ENCODE peak calls at places on chromosomes 1 and 21, in four cellular contexts. One of them, this sample, is unnamed.

GRCh38 chr1:155976913-155977606 is 1.3 kb downstream of the ARHGEF2 start:
- DNase-seq in SK-MEL-5: no peak
- DNase-seq in upper lobe of right lung: no peak
- DNase-seq in Caki2: no peak
- DNase-seq in this sample: peak; percentile 43

GRCh38 chr1:201538618-201539551 is at the start of gene NAV1:
- DNase-seq in SK-MEL-5: peak; percentile 60
- DNase-seq in upper lobe of right lung: peak; percentile 77
- DNase-seq in Caki2: peak; percentile 95
- DNase-seq in this sample: peak; percentile 74

GRCh38 chr1:81607886-81608285 is 192.8 kb upstream of the ADGRL2 start:
- DNase-seq in SK-MEL-5: no peak
- DNase-seq in upper lobe of right lung: no peak
- DNase-seq in Caki2: no peak
- DNase-seq in this sample: no peak

GRCh38 chr1:228109962-228110488 is 926 bp upstream of the MRPL55 start:
- DNase-seq in SK-MEL-5: no peak
- DNase-seq in upper lobe of right lung: no peak
- DNase-seq in Caki2: no peak
- DNase-seq in this sample: no peak

GRCh38 chr1:162159515-162159914 is 90.0 kb downstream of the NOS1AP start:
- DNase-seq in SK-MEL-5: no peak
- DNase-seq in upper lobe of right lung: no peak
- DNase-seq in Caki2: no peak
- DNase-seq in this sample: no peak

GRCh38 chr1:203300441-203301330 is 4.6 kb upstream of the BTG2 start:
- DNase-seq in SK-MEL-5: no peak
- DNase-seq in upper lobe of right lung: peak; percentile 38
- DNase-seq in Caki2: no peak
- DNase-seq in this sample: no peak

GRCh38 chr1:216805233-216805632 is 82.0 kb upstream of the ESRRG start:
- DNase-seq in SK-MEL-5: peak; percentile 2
- DNase-seq in upper lobe of right lung: no peak
- DNase-seq in Caki2: no peak
- DNase-seq in this sample: no peak

GRCh38 chr1:23522244-23523013 is 8.6 kb downstream of the E2F2 start:
- DNase-seq in SK-MEL-5: no peak
- DNase-seq in upper lobe of right lung: no peak
- DNase-seq in Caki2: no peak
- DNase-seq in this sample: no peak

GRCh38 chr1:220287129-220287528 is 14.9 kb upstream of the RAB3GAP2 start:
- DNase-seq in SK-MEL-5: no peak
- DNase-seq in upper lobe of right lung: no peak
- DNase-seq in Caki2: no peak
- DNase-seq in this sample: no peak

GRCh38 chr1:4573521-4573920 is 80.9 kb upstream of the AJAP1 start:
- DNase-seq in SK-MEL-5: no peak
- DNase-seq in upper lobe of right lung: no peak
- DNase-seq in Caki2: no peak
- DNase-seq in this sample: no peak

GRCh38 chr1:14949836-14950674 is 203.5 kb upstream of the TMEM51 start:
- DNase-seq in SK-MEL-5: no peak
- DNase-seq in upper lobe of right lung: no peak
- DNase-seq in Caki2: no peak
- DNase-seq in this sample: no peak

GRCh38 chr1:40399984-40400704 is 26.6 kb downstream of the SMAP2 start:
- DNase-seq in SK-MEL-5: no peak
- DNase-seq in upper lobe of right lung: no peak
- DNase-seq in Caki2: no peak
- DNase-seq in this sample: no peak

GRCh38 chr1:152458384-152459185 is 44.5 kb upstream of the CRNN start:
- DNase-seq in SK-MEL-5: peak; percentile 95
- DNase-seq in upper lobe of right lung: peak; percentile 70
- DNase-seq in Caki2: peak; percentile 57
- DNase-seq in this sample: peak; percentile 34

GRCh38 chr1:1402081-1402900 is 3.2 kb upstream of the CCNL2 start:
- DNase-seq in SK-MEL-5: peak; percentile 77
- DNase-seq in upper lobe of right lung: no peak
- DNase-seq in Caki2: peak; percentile 44
- DNase-seq in this sample: peak; percentile 76

GRCh38 chr21:19011448-19011847 is 607.9 kb upstream of the TMPRSS15 start:
- DNase-seq in SK-MEL-5: no peak
- DNase-seq in upper lobe of right lung: no peak
- DNase-seq in Caki2: no peak
- DNase-seq in this sample: no peak

GRCh38 chr1:70324683-70325082 is 29.8 kb downstream of the ANKRD13C start:
- DNase-seq in SK-MEL-5: peak; percentile 54
- DNase-seq in upper lobe of right lung: no peak
- DNase-seq in Caki2: no peak
- DNase-seq in this sample: no peak

GRCh38 chr1:85661767-85662166 is 46.5 kb downstream of the ZNHIT6 start:
- DNase-seq in SK-MEL-5: no peak
- DNase-seq in upper lobe of right lung: no peak
- DNase-seq in Caki2: no peak
- DNase-seq in this sample: no peak

GRCh38 chr1:15900662-15901279 is 53.3 kb downstream of the SPEN start:
- DNase-seq in SK-MEL-5: no peak
- DNase-seq in upper lobe of right lung: no peak
- DNase-seq in Caki2: peak; percentile 69
- DNase-seq in this sample: no peak

GRCh38 chr1:37100310-37100709 is 66.0 kb upstream of the GRIK3 start:
- DNase-seq in SK-MEL-5: no peak
- DNase-seq in upper lobe of right lung: no peak
- DNase-seq in Caki2: no peak
- DNase-seq in this sample: no peak

GRCh38 chr21:42892582-42892930 is 553 bp upstream of the NDUFV3 start:
- DNase-seq in SK-MEL-5: no peak
- DNase-seq in upper lobe of right lung: no peak
- DNase-seq in Caki2: no peak
- DNase-seq in this sample: no peak

GRCh38 chr1:184056921-184057496 is 5.5 kb downstream of the TSEN15 start:
- DNase-seq in SK-MEL-5: no peak
- DNase-seq in upper lobe of right lung: no peak
- DNase-seq in Caki2: peak; percentile 86
- DNase-seq in this sample: no peak

GRCh38 chr1:157404063-157404501 is 148.2 kb downstream of the FCRL5 start:
- DNase-seq in SK-MEL-5: no peak
- DNase-seq in upper lobe of right lung: no peak
- DNase-seq in Caki2: no peak
- DNase-seq in this sample: no peak

GRCh38 chr1:43947061-43947889 is 525 bp downstream of the IPO13 start:
- DNase-seq in SK-MEL-5: no peak
- DNase-seq in upper lobe of right lung: no peak
- DNase-seq in Caki2: no peak
- DNase-seq in this sample: no peak

GRCh38 chr1:97350662-97351061 is 570.2 kb downstream of the DPYD start:
- DNase-seq in SK-MEL-5: no peak
- DNase-seq in upper lobe of right lung: no peak
- DNase-seq in Caki2: no peak
- DNase-seq in this sample: no peak

GRCh38 chr1:234108921-234109320 is 204.4 kb downstream of the SLC35F3 start:
- DNase-seq in SK-MEL-5: peak; percentile 74
- DNase-seq in upper lobe of right lung: no peak
- DNase-seq in Caki2: no peak
- DNase-seq in this sample: no peak

GRCh38 chr1:205510951-205511330 is 6.5 kb downstream of the CDK18 start:
- DNase-seq in SK-MEL-5: no peak
- DNase-seq in upper lobe of right lung: no peak
- DNase-seq in Caki2: no peak
- DNase-seq in this sample: no peak

GRCh38 chr1:30759718-30760281 is 2.2 kb upstream of the LAPTM5 start:
- DNase-seq in SK-MEL-5: no peak
- DNase-seq in upper lobe of right lung: no peak
- DNase-seq in Caki2: no peak
- DNase-seq in this sample: no peak

GRCh38 chr1:218433744-218434143 is 88.6 kb downstream of the TGFB2 start:
- DNase-seq in SK-MEL-5: peak; percentile 7
- DNase-seq in upper lobe of right lung: no peak
- DNase-seq in Caki2: no peak
- DNase-seq in this sample: no peak

GRCh38 chr1:11339346-11340247 is 66.6 kb downstream of the UBIAD1 start:
- DNase-seq in SK-MEL-5: no peak
- DNase-seq in upper lobe of right lung: no peak
- DNase-seq in Caki2: no peak
- DNase-seq in this sample: peak; percentile 52

This sample was measured in H9.